ENCODE peak calls at places on chromosomes 11 and 22, in ten cellular contexts. J is amygdala; O is activated T-cell treated with anti-CD3 and anti-CD28 coated beads, Interleukin-2, amount 50 U/mL, for 72 hours; D is spleen; R is LoVo; N is NCI-H1417; M is T-helper 1 cell; G is A549; S is cerebellar nuclear complex; K is T-helper 9 cell. P is an unnamed sample.

GRCh38 chr11:27865105-27865504 is 164.8 kb upstream of the BDNF start:
- DNase-seq in K (no peak), O (no peak), J (no peak), M (no peak), N (no peak), S (no peak), D (no peak), G (no peak), R (no peak), P (no peak)

GRCh38 chr22:41512421-41513194 is 31.7 kb downstream of the POLR3H start:
- DNase-seq in M (no peak), J (no peak), N (no peak), S (no peak), R (no peak), D (no peak), O (no peak), G (peak; percentile 66), K (no peak), P (no peak)

GRCh38 chr11:4459470-4459869 is 10.4 kb downstream of the OR52K2 start:
- DNase-seq in N (no peak), G (no peak), D (peak; percentile 75), O (no peak), S (no peak), K (no peak), M (peak; percentile 8), J (no peak), R (no peak), P (no peak)

GRCh38 chr11:59012942-59013256 is 73.2 kb upstream of the GLYATL1B start:
- DNase-seq in K (no peak), R (no peak), N (no peak), M (no peak), G (no peak), D (no peak), J (no peak), S (no peak), O (no peak), P (no peak)

GRCh38 chr22:25402501-25403283 is 161.8 kb upstream of the GRK3 start:
- DNase-seq in S (no peak), R (no peak), G (no peak), O (no peak), N (no peak), K (no peak), M (no peak), D (no peak), J (no peak), P (no peak)

GRCh38 chr11:107508858-107509244 is 51.2 kb upstream of the CWF19L2 start:
- DNase-seq in O (no peak), J (no peak), D (no peak), S (no peak), G (no peak), K (no peak), N (no peak), R (no peak), M (no peak), P (no peak)

GRCh38 chr11:128868851-128869671 is 2.0 kb upstream of the KCNJ1 start:
- DNase-seq in O (no peak), S (no peak), G (no peak), R (no peak), J (no peak), D (no peak), K (no peak), M (peak; percentile 49), N (no peak), P (no peak)

GRCh38 chr22:37414288-37414687 is 13.0 kb downstream of the ELFN2 start:
- DNase-seq in O (no peak), R (no peak), D (no peak), N (no peak), M (no peak), J (no peak), S (no peak), G (no peak), K (no peak), P (no peak)

GRCh38 chr22:46881373-46882118 is 119.1 kb downstream of the TBC1D22A start:
- DNase-seq in R (no peak), N (no peak), G (no peak), D (no peak), K (no peak), M (no peak), S (no peak), O (no peak), J (no peak), P (no peak)

GRCh38 chr22:33361581-33361980 is 303.4 kb upstream of the SYN3 start:
- DNase-seq in K (no peak), S (no peak), J (no peak), N (no peak), R (no peak), G (no peak), D (no peak), O (no peak), M (no peak), P (no peak)

GRCh38 chr22:26442086-26442756 is 13.2 kb downstream of the ASPHD2 start:
- DNase-seq in N (no peak), K (no peak), J (no peak), S (no peak), M (no peak), D (no peak), G (no peak), O (no peak), R (no peak), P (no peak)

GRCh38 chr11:90250970-90251369 is 28.1 kb upstream of the CHORDC1 start:
- DNase-seq in N (no peak), O (no peak), G (no peak), D (no peak), K (no peak), R (no peak), M (peak; percentile 12), S (no peak), J (no peak), P (no peak)

GRCh38 chr11:44814881-44815592 is 88.3 kb downstream of the TSPAN18 start:
- DNase-seq in K (no peak), N (no peak), S (peak; percentile 40), M (no peak), J (no peak), O (no peak), G (no peak), D (peak; percentile 44), R (no peak), P (no peak)

GRCh38 chr11:2914475-2915195 is 14.6 kb downstream of the PHLDA2 start:
- DNase-seq in N (no peak), J (no peak), G (no peak), R (no peak), M (no peak), K (no peak), S (no peak), O (no peak), D (no peak), P (no peak)

GRCh38 chr22:45889093-45889538 is 87.8 kb downstream of the WNT7B start:
- DNase-seq in M (no peak), R (no peak), G (no peak), K (no peak), J (no peak), S (no peak), O (no peak), N (no peak), D (peak; percentile 58), P (no peak)

GRCh38 chr22:36839356-36840073 is 21.3 kb upstream of the NCF4 start:
- DNase-seq in O (no peak), D (no peak), S (no peak), G (no peak), R (no peak), N (no peak), K (no peak), J (no peak), M (no peak), P (no peak)

GRCh38 chr11:106424111-106424510 is 346.6 kb downstream of the AASDHPPT start:
- DNase-seq in G (no peak), N (no peak), S (no peak), R (peak; percentile 16), M (no peak), D (no peak), J (no peak), K (no peak), O (no peak), P (no peak)

GRCh38 chr11:134412508-134413333 is 679 bp upstream of the B3GAT1 start:
- DNase-seq in K (no peak), G (no peak), R (no peak), D (peak; percentile 67), J (peak; percentile 93), N (peak; percentile 65), S (no peak), M (no peak), O (peak; percentile 21), P (peak; percentile 85)

P was measured in occipital lobe.